ENCODE peak calls at places on chromosomes 1 and 21, in nine cellular contexts. C is IMR-90; L is stimulated activated CD8-positive, alpha-beta memory T cell treated with anti-CD3 and anti-CD28 coated beads, Interleukin-4, amount 100 ng/mL, for 24 hours; R is kidney tubule cell; K is ELR; U is kidney epithelial cell; T is T1000; G is GM04503; Q is fibroblast of the aortic adventitia. J is an unnamed sample.

GRCh38 chr1:51575406-51576084 is 41.3 kb upstream of the OSBPL9 start:
- DNase-seq in U (no peak), G (no peak), T (peak), Q (peak), L (no peak), K (peak), R (no peak), C (peak), J (no peak)

GRCh38 chr1:44842763-44843655 is at the start of gene PTCH2:
- DNase-seq in T (peak), G (no peak), L (no peak), U (no peak), R (peak), C (peak), Q (peak), K (peak), J (no peak)

GRCh38 chr1:41891403-41891896 is 27.3 kb downstream of the HIVEP3 start:
- DNase-seq in Q (peak), R (peak), T (no peak), U (no peak), C (peak), K (peak), G (no peak), L (no peak), J (peak)

GRCh38 chr1:245168090-245168489 is 13.3 kb downstream of the KIF26B start:
- DNase-seq in Q (no peak), R (no peak), C (no peak), K (no peak), G (no peak), U (no peak), T (no peak), L (no peak), J (no peak)

GRCh38 chr1:227004796-227005195 is 64.7 kb downstream of the COQ8A start:
- DNase-seq in T (no peak), G (no peak), Q (no peak), L (no peak), U (no peak), C (no peak), R (no peak), K (no peak), J (no peak)

GRCh38 chr1:47477595-47478080 is 39.8 kb downstream of the FOXD2 start:
- DNase-seq in C (no peak), U (no peak), G (no peak), T (no peak), K (no peak), R (no peak), Q (no peak), L (no peak), J (no peak)

GRCh38 chr1:26171084-26172072 is at the start of gene ZNF593OS:
- DNase-seq in Q (no peak), L (no peak), T (no peak), U (no peak), K (no peak), G (no peak), C (no peak), R (no peak), J (no peak)

GRCh38 chr21:18673789-18674188 is 270.2 kb upstream of the TMPRSS15 start:
- DNase-seq in C (no peak), Q (no peak), U (no peak), R (no peak), K (no peak), L (no peak), G (no peak), T (no peak), J (no peak)

GRCh38 chr1:182357177-182357576 is 34.4 kb downstream of the GLUL start:
- DNase-seq in R (no peak), L (no peak), T (no peak), G (no peak), Q (no peak), C (no peak), U (no peak), K (no peak), J (no peak)

GRCh38 chr1:23567996-23568607 is 8.8 kb upstream of the ID3 start:
- DNase-seq in L (no peak), R (no peak), G (no peak), Q (no peak), T (no peak), U (no peak), C (no peak), K (no peak), J (no peak)

J was measured in activated T-helper 9 cell treated with anti-CD3 and anti-CD28 coated beads, Interleukin-2, amount 50 U/mL, for 16 hours.